ENCODE peak calls at places on chromosome 18, in nine cellular contexts. J is ascending aorta, M is fibroblast of lung, C is cardiac muscle cell, P is OCI-LY7, W is Peyer's patch, H is mesendoderm, F is GM23248, Y is colonic mucosa. U is an unnamed sample.

GRCh38 chr18:21361297-21361880 is 119.4 kb downstream of the GREB1L start:
- DNase-seq in J (no peak), M (no peak), C (peak; percentile 52), P (no peak), W (no peak), H (no peak), F (peak; percentile 9), Y (no peak), U (no peak)

GRCh38 chr18:24656571-24656971 is 196.1 kb downstream of the HRH4 start:
- DNase-seq in J (no peak), M (peak; percentile 91), C (no peak), P (no peak), W (no peak), H (no peak), F (peak; percentile 72), Y (no peak), U (no peak)

GRCh38 chr18:21049306-21049705 is 62.3 kb downstream of the ROCK1 start:
- DNase-seq in J (no peak), M (peak; percentile 3), C (no peak), P (no peak), W (no peak), H (no peak), F (no peak), Y (no peak), U (no peak)

GRCh38 chr18:9403795-9404564 is 69.4 kb downstream of the TWSG1 start:
- DNase-seq in J (no peak), M (no peak), C (peak; percentile 2), P (no peak), W (no peak), H (peak; percentile 69), F (no peak), Y (no peak), U (no peak)

GRCh38 chr18:80182855-80183254 is 64.5 kb downstream of the PARD6G start:
- DNase-seq in J (no peak), M (no peak), C (no peak), P (no peak), W (peak; percentile 18), H (no peak), F (no peak), Y (no peak), U (no peak)

GRCh38 chr18:76588591-76589303 is 93.7 kb upstream of the ZNF516 start:
- DNase-seq in J (no peak), M (no peak), C (peak; percentile 26), P (no peak), W (no peak), H (no peak), F (peak; percentile 36), Y (no peak), U (no peak)

GRCh38 chr18:46148810-46149209 is 44.6 kb downstream of the HAUS1 start:
- DNase-seq in J (peak; percentile 69), M (peak; percentile 66), C (peak; percentile 80), P (peak; percentile 47), W (peak; percentile 77), H (peak; percentile 88), F (peak; percentile 71), Y (peak; percentile 42), U (no peak)

GRCh38 chr18:10681581-10682367 is 155.9 kb downstream of the NAPG start:
- DNase-seq in J (no peak), M (no peak), C (no peak), P (no peak), W (no peak), H (no peak), F (no peak), Y (no peak), U (no peak)

GRCh38 chr18:23171581-23172156 is 36.4 kb downstream of the CABLES1 start:
- DNase-seq in J (no peak), M (no peak), C (no peak), P (no peak), W (no peak), H (no peak), F (no peak), Y (no peak), U (no peak)

GRCh38 chr18:23172981-23173380 is 37.7 kb downstream of the CABLES1 start:
- DNase-seq in J (no peak), M (no peak), C (no peak), P (no peak), W (no peak), H (no peak), F (no peak), Y (no peak), U (no peak)

GRCh38 chr18:23170137-23170536 is 34.9 kb downstream of the CABLES1 start:
- DNase-seq in J (no peak), M (no peak), C (no peak), P (no peak), W (no peak), H (no peak), F (no peak), Y (no peak), U (no peak)

GRCh38 chr18:23166863-23167531 is 31.7 kb downstream of the CABLES1 start:
- DNase-seq in J (no peak), M (no peak), C (no peak), P (no peak), W (no peak), H (no peak), F (peak; percentile 10), Y (no peak), U (no peak)

GRCh38 chr18:23169683-23170082 is 34.4 kb downstream of the CABLES1 start:
- DNase-seq in J (no peak), M (no peak), C (no peak), P (no peak), W (no peak), H (peak; percentile 32), F (no peak), Y (no peak), U (no peak)
- H3K27ac ChIP-seq in J (no peak overlapping the region), M (no peak overlapping the region), C (no peak overlapping the region), P (no peak overlapping the region), W (no peak overlapping the region), H (no peak overlapping the region), F (no peak overlapping the region), Y (no peak overlapping the region), U (no peak overlapping the region)

GRCh38 chr18:59902993-59903610 is 3.3 kb downstream of the PMAIP1 start:
- DNase-seq in J (no peak), M (no peak), C (no peak), P (no peak), W (no peak), H (no peak), F (no peak), Y (no peak), U (no peak)

GRCh38 chr18:59904051-59904601 is 4.3 kb downstream of the PMAIP1 start:
- DNase-seq in J (no peak), M (peak; percentile 46), C (no peak), P (no peak), W (no peak), H (no peak), F (no peak), Y (no peak), U (no peak)

GRCh38 chr18:59900222-59901128 is 679 bp downstream of the PMAIP1 start:
- DNase-seq in J (no peak), M (peak; percentile 88), C (peak; percentile 26), P (peak; percentile 86), W (peak; percentile 87), H (peak; percentile 87), F (peak; percentile 71), Y (peak; percentile 59), U (no peak)

GRCh38 chr18:59899298-59900221 is at the start of gene PMAIP1:
- DNase-seq in J (peak; percentile 82), M (peak; percentile 95), C (peak; percentile 93), P (peak; percentile 81), W (peak; percentile 96), H (peak; percentile 97), F (peak; percentile 95), Y (peak; percentile 93), U (peak; percentile 84)

DNA sequence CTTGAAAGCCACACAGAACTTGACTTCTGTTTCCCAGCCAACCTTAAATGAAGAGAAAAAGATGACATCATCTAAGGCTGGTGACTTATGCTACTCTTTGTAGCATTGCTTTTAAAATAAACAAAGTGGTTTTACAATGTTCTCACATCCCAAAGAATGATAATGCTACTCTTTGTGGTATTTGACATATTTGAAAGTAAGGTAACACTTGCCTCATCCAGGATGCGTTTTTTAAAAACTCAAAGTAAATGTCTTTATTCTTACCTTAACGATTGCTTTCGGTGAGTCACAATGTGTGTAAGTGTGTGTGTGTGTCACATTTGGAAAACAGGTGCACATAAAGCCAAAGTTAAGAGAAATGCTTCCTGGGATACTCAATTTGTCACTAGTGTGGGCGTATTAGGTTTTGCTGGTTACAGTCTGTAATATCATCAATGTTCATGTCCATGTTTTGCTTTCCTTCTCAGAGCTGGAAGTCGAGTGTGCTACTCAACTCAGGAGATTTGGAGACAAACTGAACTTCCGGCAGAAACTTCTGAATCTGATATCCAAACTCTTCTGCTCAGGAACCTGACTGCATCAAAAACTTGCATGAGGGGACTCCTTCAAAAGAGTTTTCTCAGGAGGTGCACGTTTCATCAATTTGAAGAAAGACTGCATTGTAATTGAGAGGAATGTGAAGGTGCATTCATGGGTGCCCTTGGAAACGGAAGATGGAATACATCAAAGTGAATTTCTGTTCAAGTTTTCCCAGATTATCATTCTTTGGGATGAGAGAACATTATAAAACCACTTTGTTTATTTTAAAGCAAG is 2.6 kb downstream of the PMAIP1 start:
- DNase-seq in J (no peak), M (peak; percentile 88), C (no peak), P (peak; percentile 18), W (no peak), H (no peak), F (peak; percentile 80), Y (no peak), U (no peak)
- H3K4me3 ChIP-seq in J (no peak overlapping the region), M (no peak overlapping the region), C (no peak overlapping the region), P (peak overlapping the region; percentile 87), W (no peak overlapping the region), H (no peak overlapping the region), F (no peak overlapping the region), Y (no peak overlapping the region), U (no peak overlapping the region)

GRCh38 chr18:48080546-48080945 is 150.1 kb upstream of the SMAD2 start:
- DNase-seq in J (no peak), M (no peak), C (peak; percentile 7), P (no peak), W (no peak), H (no peak), F (no peak), Y (no peak), U (no peak)

GRCh38 chr18:48076461-48076860 is 146.0 kb upstream of the SMAD2 start:
- DNase-seq in J (no peak), M (no peak), C (no peak), P (no peak), W (no peak), H (no peak), F (no peak), Y (no peak), U (no peak)

GRCh38 chr18:48077291-48077690 is 146.8 kb upstream of the SMAD2 start:
- DNase-seq in J (no peak), M (no peak), C (no peak), P (no peak), W (peak; percentile 58), H (no peak), F (no peak), Y (peak; percentile 59), U (no peak)

GRCh38 chr18:48079885-48080284 is 149.4 kb upstream of the SMAD2 start:
- DNase-seq in J (no peak), M (no peak), C (no peak), P (no peak), W (no peak), H (no peak), F (no peak), Y (no peak), U (no peak)

DNA sequence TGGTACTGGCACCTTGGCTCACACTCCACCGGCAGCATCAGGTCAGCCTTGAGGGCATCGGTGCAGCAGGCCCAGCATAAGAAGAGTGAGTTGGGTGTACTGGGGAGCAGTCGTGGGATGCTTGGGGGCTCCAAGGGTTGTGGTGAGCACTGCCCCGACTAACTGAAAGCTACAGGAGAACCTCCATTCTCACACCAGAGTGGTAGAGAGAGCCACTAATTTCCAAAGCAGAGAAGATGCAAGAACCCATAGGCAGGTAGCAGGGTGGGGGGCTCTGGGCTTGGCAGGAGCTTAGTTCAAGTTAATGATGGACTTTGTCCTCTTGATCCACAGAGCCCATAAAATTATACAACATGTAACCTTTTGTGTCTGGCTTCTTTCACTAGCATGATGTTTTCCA is 148.0 kb upstream of the SMAD2 start:
- DNase-seq in J (no peak), M (no peak), C (no peak), P (no peak), W (no peak), H (no peak), F (no peak), Y (no peak), U (no peak)
- H3K27ac ChIP-seq in J (no peak overlapping the region), M (no peak overlapping the region), C (no peak overlapping the region), P (no peak overlapping the region), W (no peak overlapping the region), H (no peak overlapping the region), F (no peak overlapping the region), Y (no peak overlapping the region), U (no peak overlapping the region)

GRCh38 chr18:37538526-37539205 is 26.9 kb downstream of the CELF4 start:
- DNase-seq in J (no peak), M (no peak), C (no peak), P (no peak), W (no peak), H (peak; percentile 40), F (no peak), Y (no peak), U (no peak)
- H3K4me3 ChIP-seq in J (no peak overlapping the region), M (no peak overlapping the region), C (no peak overlapping the region), P (no peak overlapping the region), W (no peak overlapping the region), H (no peak overlapping the region), F (no peak overlapping the region), Y (no peak overlapping the region), U (no peak overlapping the region)

U was measured in coronary artery.